ENCODE peak calls at places on chromosome 2, in six cellular contexts. Y is WERI-Rb-1, U is IMR-90, F is GM12865, S is RWPE2, M is bronchial epithelial cell. Z is an unnamed sample.
A peak's percentile ranks its signal among the peaks of the same experiment; 100 is the strongest.

GRCh38 chr2:153388246-153388645 is 90.3 kb downstream of the RPRM start:
- DNase-seq in S (no peak), U (no peak), F (no peak), Y (no peak), M (peak; percentile 11), Z (no peak)

GRCh38 chr2:163735692-163736432 is at the start of gene FIGN:
- DNase-seq in U (peak; percentile 82), Y (peak; percentile 74), S (peak; percentile 74), F (no peak), M (peak; percentile 81), Z (peak; percentile 90)

GRCh38 chr2:207265849-207266248 is 100.1 kb upstream of the KLF7 start:
- DNase-seq in Y (no peak), F (no peak), U (no peak), M (no peak), S (no peak), Z (peak; percentile 42)

GRCh38 chr2:24577481-24577880 is 86.4 kb downstream of the NCOA1 start:
- DNase-seq in S (no peak), F (peak; percentile 81), M (no peak), Y (no peak), U (no peak), Z (no peak)

GRCh38 chr2:152298754-152299153 is 36.2 kb upstream of the FMNL2 start:
- DNase-seq in M (peak; percentile 81), U (peak; percentile 10), S (no peak), F (no peak), Y (no peak), Z (peak; percentile 70)

GRCh38 chr2:230000118-230000841 is 68.4 kb downstream of the SLC16A14 start:
- DNase-seq in M (no peak), F (peak; percentile 83), Y (no peak), U (no peak), S (no peak), Z (no peak)

GRCh38 chr2:43106767-43107527 is 119.5 kb downstream of the ZFP36L2 start:
- DNase-seq in Y (no peak), M (no peak), F (no peak), U (no peak), S (no peak), Z (no peak)

GRCh38 chr2:112995346-112995920 is 9.8 kb upstream of the IL36A start:
- DNase-seq in Y (no peak), S (no peak), F (peak; percentile 26), U (no peak), M (no peak), Z (no peak)

GRCh38 chr2:1677833-1678165 is 66.5 kb downstream of the PXDN start:
- DNase-seq in S (no peak), F (no peak), Y (no peak), U (no peak), M (no peak), Z (no peak)

GRCh38 chr2:55010915-55011314 is 39.3 kb downstream of the RTN4 start:
- DNase-seq in S (no peak), U (peak; percentile 32), Y (no peak), M (peak; percentile 63), F (no peak), Z (peak; percentile 45)
- H3K4me3 ChIP-seq in S (no peak overlapping the region), U (no peak overlapping the region), Y (no peak overlapping the region), M (no peak overlapping the region), F (no peak overlapping the region), Z (no peak overlapping the region)

GRCh38 chr2:177796644-177797415 is 275.7 kb downstream of the PDE11A start:
- DNase-seq in U (no peak), F (no peak), S (no peak), M (no peak), Y (no peak), Z (no peak)

GRCh38 chr2:177796011-177796410 is 276.6 kb downstream of the PDE11A start:
- DNase-seq in U (no peak), M (no peak), F (no peak), Y (no peak), S (no peak), Z (no peak)

GRCh38 chr2:177797808-177798207 is 274.8 kb downstream of the PDE11A start:
- DNase-seq in F (no peak), M (no peak), U (no peak), Y (no peak), S (no peak), Z (no peak)

GRCh38 chr2:177799531-177799930 is 273.0 kb downstream of the PDE11A start:
- DNase-seq in M (peak; percentile 43), F (peak; percentile 24), Y (peak; percentile 8), U (peak; percentile 12), S (no peak), Z (peak; percentile 2)
- TF ChIP-seq CTCF in M (peak; percentile 74), F (peak; percentile 59), Y (peak; percentile 61), U (peak; percentile 30), S (peak; percentile 46), Z (peak; percentile 21)

GRCh38 chr2:240433973-240434727 is 1.3 kb upstream of the GPC1 start:
- DNase-seq in U (peak; percentile 98), S (peak; percentile 97), Y (peak; percentile 8), M (peak; percentile 98), F (no peak), Z (peak; percentile 97)
- H3K4me3 ChIP-seq in U (peak overlapping the region; percentile 52), S (peak overlapping the region; percentile 99), Y (peak overlapping the region; percentile 51), M (peak overlapping the region; percentile 75), F (no peak overlapping the region), Z (peak overlapping the region; percentile 54)

GRCh38 chr2:20447437-20448245 is 767 bp downstream of the RHOB start:
- DNase-seq in F (peak; percentile 50), Y (peak; percentile 66), S (no peak), U (peak; percentile 41), M (no peak), Z (peak; percentile 55)

GRCh38 chr2:20448246-20449046 is 1.6 kb downstream of the RHOB start:
- DNase-seq in S (no peak), U (peak; percentile 19), M (no peak), F (no peak), Y (peak; percentile 31), Z (peak; percentile 37)

GRCh38 chr2:20446280-20446916 is 476 bp upstream of the RHOB start:
- DNase-seq in Y (peak; percentile 89), F (no peak), U (no peak), S (no peak), M (no peak), Z (no peak)

GRCh38 chr2:20444993-20445910 is 1.6 kb upstream of the RHOB start:
- DNase-seq in U (no peak), Y (peak; percentile 20), M (no peak), F (no peak), S (no peak), Z (no peak)

GRCh38 chr2:20446917-20447436 is at the start of gene RHOB:
- DNase-seq in M (peak; percentile 92), F (peak; percentile 98), U (peak; percentile 98), Y (peak; percentile 99), S (peak; percentile 92), Z (peak; percentile 99)
- TF ChIP-seq CTCF in M (no peak), F (no peak), U (no peak), Y (no peak), S (peak; percentile 5), Z (no peak)

GRCh38 chr2:134736167-134736885 is 17.5 kb upstream of the TMEM163 start:
- DNase-seq in Y (no peak), F (no peak), U (peak; percentile 50), S (no peak), M (peak; percentile 69), Z (peak; percentile 73)
- H3K4me3 ChIP-seq in Y (no peak overlapping the region), F (no peak overlapping the region), U (no peak overlapping the region), S (no peak overlapping the region), M (no peak overlapping the region), Z (no peak overlapping the region)

GRCh38 chr2:235087812-235088607 is 136.2 kb downstream of the SH3BP4 start:
- DNase-seq in U (no peak), Y (no peak), S (no peak), F (no peak), M (no peak), Z (peak; percentile 70)
- TF ChIP-seq CTCF in U (no peak), Y (no peak), S (no peak), F (no peak), M (peak; percentile 6), Z (peak; percentile 15)

DNA sequence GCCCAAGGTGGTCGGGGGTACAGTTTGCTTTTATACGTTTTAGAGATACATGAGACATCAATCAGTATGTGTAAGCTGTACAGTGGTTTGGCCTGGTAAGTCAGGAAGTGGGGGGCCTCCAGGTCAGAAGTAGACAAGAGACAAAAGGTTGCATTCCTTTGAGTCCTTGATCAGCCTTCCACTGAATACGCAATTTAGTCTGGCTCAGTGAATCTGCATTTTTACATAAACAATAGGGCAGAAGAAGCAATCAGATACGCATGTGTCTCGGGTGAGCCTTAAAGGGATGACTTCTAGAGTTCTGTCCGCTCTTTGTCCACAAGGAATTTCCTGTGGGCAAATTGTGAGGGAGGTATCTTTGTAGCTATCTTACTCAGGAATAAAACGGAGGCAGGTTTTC is 87.2 kb downstream of the SOWAHC start:
- DNase-seq in F (no peak), M (no peak), S (no peak), Y (no peak), U (no peak), Z (no peak)
- H3K4me3 ChIP-seq in F (no peak overlapping the region), M (no peak overlapping the region), S (no peak overlapping the region), Y (no peak overlapping the region), U (no peak overlapping the region), Z (no peak overlapping the region)

DNA sequence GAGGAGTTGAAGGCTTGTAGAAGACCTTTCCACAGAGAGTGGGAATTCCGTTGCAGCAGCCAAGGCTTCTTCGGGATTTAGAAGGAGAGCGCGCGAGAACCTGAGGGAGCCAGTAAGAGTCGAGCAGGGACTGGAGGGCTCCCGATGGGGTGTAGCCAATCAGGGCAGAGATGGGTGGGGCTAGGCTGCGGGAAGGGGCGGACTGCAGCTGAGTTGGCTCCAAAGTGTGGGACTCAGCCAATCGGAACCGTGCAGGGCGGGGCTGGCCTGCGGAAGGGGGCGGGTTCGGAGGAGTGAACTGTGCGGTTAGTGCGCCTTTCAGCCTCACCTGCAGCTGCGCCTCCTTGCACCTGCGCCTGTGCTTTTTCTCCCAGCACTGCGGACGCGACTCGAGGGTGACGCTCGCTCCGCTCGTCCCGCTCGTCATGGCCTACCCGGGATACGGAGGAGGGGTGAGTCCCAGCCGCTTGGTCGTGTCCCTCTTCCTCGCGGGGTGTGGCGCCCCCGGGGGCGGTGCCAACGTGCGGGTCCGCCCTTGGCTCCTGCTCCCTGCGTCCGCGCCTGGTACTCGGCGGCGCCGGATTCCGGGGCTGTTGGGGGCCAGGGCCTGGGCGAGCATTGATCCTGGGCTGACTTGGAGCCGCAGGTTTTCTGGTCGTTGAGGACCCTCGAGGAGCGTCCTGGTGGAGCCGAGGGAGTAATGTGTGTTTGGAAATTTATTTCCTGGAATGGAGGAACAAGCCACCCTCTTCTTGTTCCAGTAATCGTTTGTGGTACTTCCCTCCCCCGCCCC is at the start of gene GCA:
- DNase-seq in U (peak; percentile 89), M (peak; percentile 93), F (peak; percentile 98), S (peak; percentile 95), Y (peak; percentile 98), Z (peak; percentile 89)
- TF ChIP-seq CTCF in U (no peak), M (peak; percentile 11), F (no peak), S (no peak), Y (no peak), Z (no peak)

DNA sequence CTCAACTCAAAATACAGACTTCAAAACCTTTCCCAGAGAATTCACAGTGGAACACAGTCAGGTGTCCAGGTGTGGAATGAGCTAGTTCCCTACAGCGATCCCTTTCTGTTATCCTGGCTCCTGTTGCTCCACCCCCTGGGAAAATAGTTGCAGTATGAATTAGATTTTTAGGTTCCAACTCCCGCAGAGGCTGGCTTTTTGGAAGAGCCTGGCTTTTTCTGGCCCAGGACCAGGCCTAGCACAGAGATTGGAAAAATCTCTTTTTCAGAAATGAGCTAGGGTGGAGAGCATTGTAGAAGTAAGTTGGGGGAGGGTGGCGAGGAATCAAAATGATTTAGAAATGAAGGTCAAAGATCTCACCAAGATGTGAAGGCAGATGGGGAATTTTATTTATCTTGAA is 27.1 kb downstream of the COL5A2 start:
- DNase-seq in U (no peak), F (no peak), S (no peak), M (no peak), Y (no peak), Z (peak; percentile 45)
- H3K4me3 ChIP-seq in U (no peak overlapping the region), F (no peak overlapping the region), S (no peak overlapping the region), M (no peak overlapping the region), Y (no peak overlapping the region), Z (no peak overlapping the region)